ENCODE peak calls at places on chromosome 3, in six cellular contexts. One of them, this sample, is unnamed.

GRCh38 chr3:83633758-83634157 is 1325.0 kb upstream of the CADM2 start:
- DNase-seq in A549: no peak
- DNase-seq in K562: no peak
- DNase-seq in HCT116: no peak
- DNase-seq in HepG2: peak
- DNase-seq in GM12878: no peak
- DNase-seq in this sample: no peak

GRCh38 chr3:146093928-146094327 is 67.1 kb downstream of the PLOD2 start:
- DNase-seq in A549: no peak
- DNase-seq in K562: no peak
- DNase-seq in HCT116: no peak
- DNase-seq in HepG2: no peak
- DNase-seq in GM12878: no peak
- DNase-seq in this sample: peak

GRCh38 chr3:21729888-21730459 is 21.0 kb downstream of the ZNF385D start:
- DNase-seq in A549: no peak
- DNase-seq in K562: no peak
- DNase-seq in HCT116: no peak
- DNase-seq in HepG2: no peak
- DNase-seq in GM12878: no peak
- DNase-seq in this sample: no peak

GRCh38 chr3:108182339-108182738 is 39.9 kb downstream of the IFT57 start:
- DNase-seq in A549: no peak
- DNase-seq in K562: no peak
- DNase-seq in HCT116: no peak
- DNase-seq in HepG2: no peak
- DNase-seq in GM12878: no peak
- DNase-seq in this sample: no peak

GRCh38 chr3:126034481-126035361 is 49.2 kb downstream of the SLC41A3 start:
- DNase-seq in A549: no peak
- DNase-seq in K562: no peak
- DNase-seq in HCT116: no peak
- DNase-seq in HepG2: no peak
- DNase-seq in GM12878: no peak
- DNase-seq in this sample: no peak

GRCh38 chr3:37505415-37505814 is 331.0 kb upstream of the LRRFIP2 start:
- DNase-seq in A549: no peak
- DNase-seq in K562: no peak
- DNase-seq in HCT116: no peak
- DNase-seq in HepG2: no peak
- DNase-seq in GM12878: no peak
- DNase-seq in this sample: no peak

GRCh38 chr3:46986055-46986730 is 6.7 kb downstream of the NBEAL2 start:
- DNase-seq in A549: no peak
- DNase-seq in K562: peak
- DNase-seq in HCT116: no peak
- DNase-seq in HepG2: no peak
- DNase-seq in GM12878: no peak
- DNase-seq in this sample: no peak

GRCh38 chr3:46378426-46378942 is 7.7 kb downstream of the CCR5 start:
- DNase-seq in A549: peak
- DNase-seq in K562: peak
- DNase-seq in HCT116: peak
- DNase-seq in HepG2: peak
- DNase-seq in GM12878: no peak
- DNase-seq in this sample: peak

GRCh38 chr3:144502398-144502797 is 530.8 kb downstream of the DIPK2A start:
- DNase-seq in A549: no peak
- DNase-seq in K562: no peak
- DNase-seq in HCT116: no peak
- DNase-seq in HepG2: no peak
- DNase-seq in GM12878: no peak
- DNase-seq in this sample: no peak

GRCh38 chr3:128749035-128749434 is 23.1 kb downstream of the RAB7A start:
- DNase-seq in A549: no peak
- DNase-seq in K562: no peak
- DNase-seq in HCT116: no peak
- DNase-seq in HepG2: no peak
- DNase-seq in GM12878: no peak
- DNase-seq in this sample: no peak

GRCh38 chr3:11757441-11757875 is 89.2 kb downstream of the TAMM41 start:
- DNase-seq in A549: peak
- DNase-seq in K562: peak
- DNase-seq in HCT116: no peak
- DNase-seq in HepG2: no peak
- DNase-seq in GM12878: no peak
- DNase-seq in this sample: no peak

GRCh38 chr3:98763814-98764691 is 913 bp downstream of the ST3GAL6 start:
- DNase-seq in A549: no peak
- DNase-seq in K562: no peak
- DNase-seq in HCT116: no peak
- DNase-seq in HepG2: no peak
- DNase-seq in GM12878: no peak
- DNase-seq in this sample: peak

GRCh38 chr3:21294768-21295167 is 456.2 kb downstream of the ZNF385D start:
- DNase-seq in A549: no peak
- DNase-seq in K562: no peak
- DNase-seq in HCT116: no peak
- DNase-seq in HepG2: no peak
- DNase-seq in GM12878: no peak
- DNase-seq in this sample: no peak

GRCh38 chr3:193391902-193392301 is 13.3 kb upstream of the ATP13A5 start:
- DNase-seq in A549: no peak
- DNase-seq in K562: no peak
- DNase-seq in HCT116: no peak
- DNase-seq in HepG2: no peak
- DNase-seq in GM12878: no peak
- DNase-seq in this sample: peak

GRCh38 chr3:114879059-114880031 is 267.7 kb downstream of the ZBTB20 start:
- DNase-seq in A549: peak
- DNase-seq in K562: no peak
- DNase-seq in HCT116: peak
- DNase-seq in HepG2: no peak
- DNase-seq in GM12878: peak
- DNase-seq in this sample: peak

GRCh38 chr3:27138005-27138404 is 231.2 kb downstream of the NEK10 start:
- DNase-seq in A549: no peak
- DNase-seq in K562: no peak
- DNase-seq in HCT116: no peak
- DNase-seq in HepG2: no peak
- DNase-seq in GM12878: no peak
- DNase-seq in this sample: no peak

GRCh38 chr3:124391774-124392173 is 338.5 kb upstream of the UMPS start:
- DNase-seq in A549: no peak
- DNase-seq in K562: no peak
- DNase-seq in HCT116: no peak
- DNase-seq in HepG2: no peak
- DNase-seq in GM12878: no peak
- DNase-seq in this sample: no peak

GRCh38 chr3:6861331-6861988 is 545 bp downstream of the GRM7 start:
- DNase-seq in A549: no peak
- DNase-seq in K562: no peak
- DNase-seq in HCT116: no peak
- DNase-seq in HepG2: no peak
- DNase-seq in GM12878: no peak
- DNase-seq in this sample: no peak
- H3K4me3 ChIP-seq in A549: no peak
- H3K4me3 ChIP-seq in K562: no peak
- H3K4me3 ChIP-seq in HCT116: no peak
- H3K4me3 ChIP-seq in HepG2: no peak
- H3K4me3 ChIP-seq in GM12878: no peak
- H3K4me3 ChIP-seq in this sample: no peak

DNA sequence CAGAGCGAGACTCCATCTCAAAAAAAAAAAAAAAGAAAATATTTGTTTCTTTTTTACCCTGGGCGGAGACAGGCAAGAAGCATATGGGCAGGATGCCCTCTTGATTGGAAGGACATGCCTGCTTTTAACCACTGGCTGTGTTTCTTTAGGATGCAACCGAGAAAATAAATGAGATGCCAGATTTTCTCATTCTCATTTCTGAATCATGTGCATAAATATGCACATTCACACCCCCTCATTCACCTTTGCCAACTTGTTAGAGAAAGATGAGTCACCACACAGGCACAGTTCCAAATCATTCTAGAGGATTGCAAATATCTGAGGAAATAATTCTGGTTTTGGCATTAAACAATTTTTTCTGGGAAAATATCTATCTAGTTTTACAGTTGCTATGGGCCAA is 3.3 kb downstream of the LIPH start:
- DNase-seq in A549: peak
- DNase-seq in K562: peak
- DNase-seq in HCT116: peak
- DNase-seq in HepG2: no peak
- DNase-seq in GM12878: no peak
- DNase-seq in this sample: peak
- TF ChIP-seq MAX in A549: peak
- TF ChIP-seq MAX in K562: no peak
- TF ChIP-seq MAX in HCT116: peak
- TF ChIP-seq MAX in HepG2: no peak
- TF ChIP-seq MAX in GM12878: no peak
- TF ChIP-seq MAX in this sample: no peak

GRCh38 chr3:172586447-172586846 is 63.2 kb upstream of the TNFSF10 start:
- DNase-seq in A549: no peak
- DNase-seq in K562: no peak
- DNase-seq in HCT116: no peak
- DNase-seq in HepG2: no peak
- DNase-seq in GM12878: no peak
- DNase-seq in this sample: peak
- H3K4me2 ChIP-seq in A549: peak
- H3K4me2 ChIP-seq in K562: no peak
- H3K4me2 ChIP-seq in HCT116: no peak
- H3K4me2 ChIP-seq in HepG2: no peak
- H3K4me2 ChIP-seq in GM12878: peak
- H3K4me2 ChIP-seq in this sample: no peak

GRCh38 chr3:70990723-70991122 is 592.8 kb downstream of the FOXP1 start:
- DNase-seq in A549: no peak
- DNase-seq in K562: no peak
- DNase-seq in HCT116: no peak
- DNase-seq in HepG2: no peak
- DNase-seq in GM12878: no peak
- DNase-seq in this sample: no peak

GRCh38 chr3:70988111-70988510 is 595.4 kb downstream of the FOXP1 start:
- DNase-seq in A549: no peak
- DNase-seq in K562: no peak
- DNase-seq in HCT116: no peak
- DNase-seq in HepG2: no peak
- DNase-seq in GM12878: no peak
- DNase-seq in this sample: no peak

GRCh38 chr3:70992131-70992530 is 591.4 kb downstream of the FOXP1 start:
- DNase-seq in A549: no peak
- DNase-seq in K562: no peak
- DNase-seq in HCT116: no peak
- DNase-seq in HepG2: no peak
- DNase-seq in GM12878: no peak
- DNase-seq in this sample: no peak

GRCh38 chr3:70989174-70989573 is 594.4 kb downstream of the FOXP1 start:
- DNase-seq in A549: no peak
- DNase-seq in K562: no peak
- DNase-seq in HCT116: no peak
- DNase-seq in HepG2: no peak
- DNase-seq in GM12878: no peak
- DNase-seq in this sample: peak

DNA sequence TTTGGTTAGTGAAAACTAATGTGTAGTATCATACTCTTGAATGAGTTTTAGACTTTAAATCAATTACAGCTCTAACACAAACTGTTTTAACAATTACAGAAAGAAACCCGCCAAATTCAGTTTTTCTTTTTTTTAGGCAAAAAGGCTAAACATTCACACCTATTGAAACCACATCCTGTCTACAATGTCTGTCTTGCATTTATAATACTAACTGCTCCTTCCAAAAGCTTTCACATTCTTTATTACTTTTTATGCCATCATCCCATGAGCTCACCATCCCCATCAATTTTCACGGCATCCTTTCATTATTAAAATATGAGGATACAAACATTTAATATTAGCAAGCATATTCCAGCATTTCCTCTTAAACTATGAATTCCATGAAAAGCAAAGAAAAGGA is 593.3 kb downstream of the FOXP1 start:
- DNase-seq in A549: no peak
- DNase-seq in K562: no peak
- DNase-seq in HCT116: no peak
- DNase-seq in HepG2: no peak
- DNase-seq in GM12878: no peak
- DNase-seq in this sample: no peak
- H3K4me3 ChIP-seq in A549: no peak
- H3K4me3 ChIP-seq in K562: no peak
- H3K4me3 ChIP-seq in HCT116: no peak
- H3K4me3 ChIP-seq in HepG2: no peak
- H3K4me3 ChIP-seq in GM12878: no peak
- H3K4me3 ChIP-seq in this sample: no peak

DNA sequence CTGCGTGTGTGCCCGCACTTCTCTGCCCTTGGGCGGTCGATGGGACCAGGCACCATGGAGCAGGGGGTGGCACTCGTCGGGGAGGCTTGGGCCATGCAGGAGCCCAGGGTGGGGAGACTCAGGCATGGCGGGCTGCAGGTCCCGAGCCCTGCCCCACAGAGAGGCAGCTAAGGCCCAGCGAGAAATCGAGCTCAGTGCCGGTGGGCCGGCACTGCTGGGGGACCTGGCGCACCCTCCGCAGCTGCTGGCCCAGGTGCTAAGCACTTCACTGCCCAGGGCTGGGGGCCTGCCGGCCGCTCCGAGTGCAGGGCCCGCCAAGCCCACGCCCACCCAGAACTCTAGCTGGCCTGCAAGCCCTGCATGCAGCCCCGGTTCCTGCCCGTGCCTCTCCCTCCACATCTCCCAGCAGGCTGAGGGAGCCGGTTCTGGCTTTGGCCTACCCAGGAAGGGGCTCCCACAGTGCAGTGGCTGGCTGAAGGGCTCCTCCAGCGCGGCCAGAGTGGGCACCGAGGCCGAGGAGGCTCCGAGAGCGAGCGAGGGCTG is 553 bp upstream of the RTP4 start:
- DNase-seq in A549: no peak
- DNase-seq in K562: no peak
- DNase-seq in HCT116: no peak
- DNase-seq in HepG2: no peak
- DNase-seq in GM12878: no peak
- DNase-seq in this sample: no peak
- TF ChIP-seq MAX in A549: no peak
- TF ChIP-seq MAX in K562: no peak
- TF ChIP-seq MAX in HCT116: no peak
- TF ChIP-seq MAX in HepG2: no peak
- TF ChIP-seq MAX in GM12878: no peak
- TF ChIP-seq MAX in this sample: no peak

DNA sequence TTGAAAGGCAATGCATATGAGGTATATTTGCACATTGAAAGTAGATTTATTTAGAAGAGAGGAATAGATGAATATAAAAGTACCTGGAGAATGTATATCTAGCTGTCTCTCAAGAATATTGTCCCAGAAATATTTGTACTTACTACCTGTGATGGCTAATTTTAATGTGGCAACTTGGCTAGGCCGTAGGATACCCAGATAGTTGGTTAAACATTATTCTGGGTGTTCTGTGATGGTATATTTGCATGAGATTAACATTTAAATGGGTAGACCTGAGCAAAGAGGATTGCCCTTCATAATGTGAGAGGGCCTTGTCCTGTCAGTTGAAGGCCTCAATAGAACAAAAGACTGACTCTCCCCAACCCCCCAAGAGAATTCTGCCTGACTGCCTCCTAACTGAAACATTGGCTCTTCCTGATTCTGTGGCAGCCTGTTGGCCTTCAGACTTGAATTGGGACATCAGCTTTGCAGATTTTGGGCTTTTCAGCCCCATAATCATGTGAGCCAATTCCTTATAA is 69.4 kb upstream of the FILIP1L start:
- DNase-seq in A549: no peak
- DNase-seq in K562: no peak
- DNase-seq in HCT116: no peak
- DNase-seq in HepG2: no peak
- DNase-seq in GM12878: no peak
- DNase-seq in this sample: no peak
- H3K4me2 ChIP-seq in A549: no peak
- H3K4me2 ChIP-seq in K562: no peak
- H3K4me2 ChIP-seq in HCT116: no peak
- H3K4me2 ChIP-seq in HepG2: no peak
- H3K4me2 ChIP-seq in GM12878: no peak
- H3K4me2 ChIP-seq in this sample: no peak